ENCODE peak calls at places on chromosomes 6 and 20, in four cellular contexts. One of them, this sample, is unnamed.

GRCh38 chr20:20638877-20639276 is 73.6 kb downstream of the RALGAPA2 start:
- DNase-seq in amniotic epithelial cell: no peak
- DNase-seq in Calu3: no peak
- DNase-seq in stimulated activated CD4-positive, alpha-beta T cell treated with anti-CD3 and anti-CD28 coated beads, Interleukin-4, amount 100 ng/mL, for 48 hours: no peak
- DNase-seq in this sample: no peak

GRCh38 chr6:149456311-149457021 is 28.3 kb downstream of the ZC3H12D start:
- DNase-seq in amniotic epithelial cell: no peak
- DNase-seq in Calu3: no peak
- DNase-seq in stimulated activated CD4-positive, alpha-beta T cell treated with anti-CD3 and anti-CD28 coated beads, Interleukin-4, amount 100 ng/mL, for 48 hours: no peak
- DNase-seq in this sample: no peak

GRCh38 chr6:137873273-137873762 is 6.3 kb downstream of the TNFAIP3 start:
- DNase-seq in amniotic epithelial cell: peak
- DNase-seq in Calu3: peak
- DNase-seq in stimulated activated CD4-positive, alpha-beta T cell treated with anti-CD3 and anti-CD28 coated beads, Interleukin-4, amount 100 ng/mL, for 48 hours: peak
- DNase-seq in this sample: no peak

GRCh38 chr6:146990284-146990683 is 213.9 kb upstream of the STXBP5 start:
- DNase-seq in amniotic epithelial cell: peak
- DNase-seq in Calu3: no peak
- DNase-seq in stimulated activated CD4-positive, alpha-beta T cell treated with anti-CD3 and anti-CD28 coated beads, Interleukin-4, amount 100 ng/mL, for 48 hours: no peak
- DNase-seq in this sample: no peak

GRCh38 chr6:166660157-166660686 is 33.2 kb upstream of the RPS6KA2 start:
- DNase-seq in amniotic epithelial cell: no peak
- DNase-seq in Calu3: no peak
- DNase-seq in stimulated activated CD4-positive, alpha-beta T cell treated with anti-CD3 and anti-CD28 coated beads, Interleukin-4, amount 100 ng/mL, for 48 hours: no peak
- DNase-seq in this sample: no peak

GRCh38 chr20:24473435-24473834 is 4.0 kb downstream of the SYNDIG1 start:
- DNase-seq in amniotic epithelial cell: no peak
- DNase-seq in Calu3: no peak
- DNase-seq in stimulated activated CD4-positive, alpha-beta T cell treated with anti-CD3 and anti-CD28 coated beads, Interleukin-4, amount 100 ng/mL, for 48 hours: no peak
- DNase-seq in this sample: no peak

GRCh38 chr6:17836298-17836697 is 129.6 kb upstream of the NUP153 start:
- DNase-seq in amniotic epithelial cell: no peak
- DNase-seq in Calu3: no peak
- DNase-seq in stimulated activated CD4-positive, alpha-beta T cell treated with anti-CD3 and anti-CD28 coated beads, Interleukin-4, amount 100 ng/mL, for 48 hours: no peak
- DNase-seq in this sample: no peak

GRCh38 chr6:80214436-80215022 is 108.1 kb downstream of the BCKDHB start:
- DNase-seq in amniotic epithelial cell: peak
- DNase-seq in Calu3: peak
- DNase-seq in stimulated activated CD4-positive, alpha-beta T cell treated with anti-CD3 and anti-CD28 coated beads, Interleukin-4, amount 100 ng/mL, for 48 hours: no peak
- DNase-seq in this sample: no peak

GRCh38 chr6:17042422-17043147 is 59.3 kb upstream of the STMND1 start:
- DNase-seq in amniotic epithelial cell: peak
- DNase-seq in Calu3: peak
- DNase-seq in stimulated activated CD4-positive, alpha-beta T cell treated with anti-CD3 and anti-CD28 coated beads, Interleukin-4, amount 100 ng/mL, for 48 hours: no peak
- DNase-seq in this sample: no peak

GRCh38 chr6:135703621-135704020 is 147.9 kb upstream of the PDE7B start:
- DNase-seq in amniotic epithelial cell: peak
- DNase-seq in Calu3: no peak
- DNase-seq in stimulated activated CD4-positive, alpha-beta T cell treated with anti-CD3 and anti-CD28 coated beads, Interleukin-4, amount 100 ng/mL, for 48 hours: no peak
- DNase-seq in this sample: no peak

GRCh38 chr6:144151010-144151727 is 852 bp downstream of the STX11 start:
- DNase-seq in amniotic epithelial cell: peak
- DNase-seq in Calu3: no peak
- DNase-seq in stimulated activated CD4-positive, alpha-beta T cell treated with anti-CD3 and anti-CD28 coated beads, Interleukin-4, amount 100 ng/mL, for 48 hours: no peak
- DNase-seq in this sample: peak

GRCh38 chr6:42440027-42440426 is 11.7 kb downstream of the TRERF1 start:
- DNase-seq in amniotic epithelial cell: peak
- DNase-seq in Calu3: no peak
- DNase-seq in stimulated activated CD4-positive, alpha-beta T cell treated with anti-CD3 and anti-CD28 coated beads, Interleukin-4, amount 100 ng/mL, for 48 hours: no peak
- DNase-seq in this sample: no peak

GRCh38 chr6:108876929-108877775 is 28.9 kb downstream of the ARMC2 start:
- DNase-seq in amniotic epithelial cell: peak
- DNase-seq in Calu3: no peak
- DNase-seq in stimulated activated CD4-positive, alpha-beta T cell treated with anti-CD3 and anti-CD28 coated beads, Interleukin-4, amount 100 ng/mL, for 48 hours: no peak
- DNase-seq in this sample: no peak

GRCh38 chr6:88722691-88723090 is 240.7 kb downstream of the RNGTT start:
- DNase-seq in amniotic epithelial cell: peak
- DNase-seq in Calu3: no peak
- DNase-seq in stimulated activated CD4-positive, alpha-beta T cell treated with anti-CD3 and anti-CD28 coated beads, Interleukin-4, amount 100 ng/mL, for 48 hours: no peak
- DNase-seq in this sample: no peak

GRCh38 chr6:29502597-29502996 is 14.8 kb upstream of the MAS1L start:
- DNase-seq in amniotic epithelial cell: no peak
- DNase-seq in Calu3: no peak
- DNase-seq in stimulated activated CD4-positive, alpha-beta T cell treated with anti-CD3 and anti-CD28 coated beads, Interleukin-4, amount 100 ng/mL, for 48 hours: no peak
- DNase-seq in this sample: no peak

GRCh38 chr6:75437451-75438185 is 56.0 kb downstream of the FILIP1 start:
- DNase-seq in amniotic epithelial cell: peak
- DNase-seq in Calu3: no peak
- DNase-seq in stimulated activated CD4-positive, alpha-beta T cell treated with anti-CD3 and anti-CD28 coated beads, Interleukin-4, amount 100 ng/mL, for 48 hours: no peak
- DNase-seq in this sample: no peak

GRCh38 chr6:106279179-106279578 is 46.4 kb downstream of the ATG5 start:
- DNase-seq in amniotic epithelial cell: peak
- DNase-seq in Calu3: no peak
- DNase-seq in stimulated activated CD4-positive, alpha-beta T cell treated with anti-CD3 and anti-CD28 coated beads, Interleukin-4, amount 100 ng/mL, for 48 hours: no peak
- DNase-seq in this sample: no peak

This sample was measured in GM12891.